ENCODE peak calls at places on chromosomes 7 and 10, in four cellular contexts. One of them, this sample, is unnamed.

GRCh38 chr10:70558871-70559810 is 43.4 kb downstream of the PRF1 start:
- DNase-seq in astrocyte of the cerebellum: no peak
- DNase-seq in Peyer's patch: peak
- DNase-seq in A549: peak
- DNase-seq in this sample: no peak

GRCh38 chr7:30927559-30927958 is 15.9 kb downstream of the AQP1 start:
- DNase-seq in Peyer's patch: no peak
- DNase-seq in A549: no peak
- DNase-seq in astrocyte of the cerebellum: no peak
- DNase-seq in this sample: no peak

GRCh38 chr10:12981570-12981969 is 19.9 kb downstream of the CCDC3 start:
- DNase-seq in astrocyte of the cerebellum: no peak
- DNase-seq in A549: no peak
- DNase-seq in Peyer's patch: no peak
- DNase-seq in this sample: peak

GRCh38 chr7:50660040-50660829 is 95.0 kb upstream of the DDC start:
- DNase-seq in astrocyte of the cerebellum: no peak
- DNase-seq in Peyer's patch: peak
- DNase-seq in A549: no peak
- DNase-seq in this sample: no peak

GRCh38 chr10:95097805-95098204 is 28.5 kb upstream of the CYP2C8 start:
- DNase-seq in astrocyte of the cerebellum: no peak
- DNase-seq in Peyer's patch: no peak
- DNase-seq in A549: no peak
- DNase-seq in this sample: no peak

GRCh38 chr7:123057926-123058325 is 62.4 kb upstream of the TAS2R16 start:
- DNase-seq in astrocyte of the cerebellum: no peak
- DNase-seq in A549: no peak
- DNase-seq in Peyer's patch: no peak
- DNase-seq in this sample: no peak

GRCh38 chr10:133445751-133446708 is 7.7 kb upstream of the SCART1 start:
- DNase-seq in astrocyte of the cerebellum: no peak
- DNase-seq in Peyer's patch: no peak
- DNase-seq in A549: no peak
- DNase-seq in this sample: no peak

GRCh38 chr10:47322300-47323061 is at the start of gene GDF2:
- DNase-seq in A549: no peak
- DNase-seq in Peyer's patch: no peak
- DNase-seq in astrocyte of the cerebellum: no peak
- DNase-seq in this sample: no peak

GRCh38 chr7:80588591-80588990 is 49.9 kb upstream of the CD36 start:
- DNase-seq in Peyer's patch: no peak
- DNase-seq in astrocyte of the cerebellum: no peak
- DNase-seq in A549: no peak
- DNase-seq in this sample: no peak

GRCh38 chr7:101971457-101971856 is 154.0 kb downstream of the CUX1 start:
- DNase-seq in astrocyte of the cerebellum: no peak
- DNase-seq in Peyer's patch: no peak
- DNase-seq in A549: no peak
- DNase-seq in this sample: no peak

GRCh38 chr10:26730548-26730947 is 33.0 kb downstream of the PDSS1 start:
- DNase-seq in A549: no peak
- DNase-seq in Peyer's patch: no peak
- DNase-seq in astrocyte of the cerebellum: no peak
- DNase-seq in this sample: no peak

GRCh38 chr7:116399808-116400207 is 99.7 kb upstream of the CAV2 start:
- DNase-seq in A549: no peak
- DNase-seq in astrocyte of the cerebellum: peak
- DNase-seq in Peyer's patch: no peak
- DNase-seq in this sample: peak

DNA sequence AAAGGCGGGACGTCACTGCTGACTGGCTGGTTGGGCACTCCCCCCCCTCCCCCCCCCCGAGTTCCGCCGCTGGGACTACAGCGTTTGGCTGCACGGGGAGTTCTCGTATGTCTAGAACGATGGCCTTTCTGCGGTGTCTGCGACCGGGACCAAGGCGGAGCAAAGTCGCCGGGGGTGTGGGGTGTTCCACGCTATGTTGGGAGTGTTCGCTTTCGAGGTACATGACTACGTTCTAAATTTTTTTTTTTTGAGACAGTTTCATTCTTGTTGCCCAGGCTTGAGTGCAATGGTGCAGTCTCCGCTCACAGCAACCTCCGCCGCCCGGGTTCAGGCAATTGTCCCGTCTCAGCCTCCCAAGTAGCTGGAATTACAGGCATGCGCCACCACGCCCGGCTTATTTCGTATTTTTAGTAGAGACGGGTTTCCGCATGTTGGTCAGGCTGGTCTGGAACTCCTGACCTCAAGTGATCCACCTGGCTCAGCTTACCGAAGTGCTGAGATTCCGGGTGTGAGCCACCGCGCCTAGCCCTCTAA is 573 bp upstream of the IDI1 start:
- DNase-seq in astrocyte of the cerebellum: no peak
- DNase-seq in Peyer's patch: no peak
- DNase-seq in A549: no peak
- DNase-seq in this sample: no peak
- H3K4me3 ChIP-seq in astrocyte of the cerebellum: peak
- H3K4me3 ChIP-seq in Peyer's patch: peak
- H3K4me3 ChIP-seq in A549: peak
- H3K4me3 ChIP-seq in this sample: peak

DNA sequence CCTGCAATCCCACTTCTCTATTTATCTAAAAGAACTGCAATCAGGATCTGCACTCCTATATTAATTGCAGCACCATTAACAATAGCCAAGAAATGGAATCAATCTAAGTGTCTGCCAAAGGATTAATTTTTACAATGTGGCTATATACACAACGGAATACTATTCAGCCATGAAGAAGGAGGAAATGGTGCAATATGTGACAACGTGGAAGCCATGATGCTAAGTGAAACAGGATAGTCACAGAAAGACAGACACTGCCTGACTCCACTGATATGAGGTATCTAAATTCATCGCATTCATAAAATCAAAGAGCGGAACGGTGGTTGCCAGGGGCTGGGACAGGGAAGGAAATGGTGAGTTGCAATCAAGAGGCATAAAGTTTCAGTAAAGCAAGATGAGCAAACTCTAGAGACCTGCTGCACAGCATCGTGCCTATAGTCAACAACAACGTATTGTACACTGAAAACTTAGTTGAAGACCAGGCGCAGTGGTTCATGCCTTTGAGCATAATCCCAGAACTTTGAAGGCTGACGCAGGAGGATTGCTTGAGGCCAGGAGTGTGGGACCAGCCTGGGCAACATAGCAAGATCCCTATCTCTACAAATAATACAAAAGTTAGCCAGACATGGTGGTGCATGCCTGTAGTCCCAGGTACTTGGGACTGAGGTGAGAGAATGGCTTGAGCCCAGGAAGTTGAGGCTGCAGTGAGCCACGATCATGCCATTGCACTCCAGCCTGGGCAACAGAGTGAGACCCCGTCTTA is 76.3 kb downstream of the FGFR2 start:
- DNase-seq in A549: no peak
- DNase-seq in Peyer's patch: no peak
- DNase-seq in astrocyte of the cerebellum: no peak
- DNase-seq in this sample: no peak
- TF ChIP-seq CTCF in A549: no peak
- TF ChIP-seq CTCF in Peyer's patch: no peak
- TF ChIP-seq CTCF in astrocyte of the cerebellum: no peak
- TF ChIP-seq CTCF in this sample: no peak

DNA sequence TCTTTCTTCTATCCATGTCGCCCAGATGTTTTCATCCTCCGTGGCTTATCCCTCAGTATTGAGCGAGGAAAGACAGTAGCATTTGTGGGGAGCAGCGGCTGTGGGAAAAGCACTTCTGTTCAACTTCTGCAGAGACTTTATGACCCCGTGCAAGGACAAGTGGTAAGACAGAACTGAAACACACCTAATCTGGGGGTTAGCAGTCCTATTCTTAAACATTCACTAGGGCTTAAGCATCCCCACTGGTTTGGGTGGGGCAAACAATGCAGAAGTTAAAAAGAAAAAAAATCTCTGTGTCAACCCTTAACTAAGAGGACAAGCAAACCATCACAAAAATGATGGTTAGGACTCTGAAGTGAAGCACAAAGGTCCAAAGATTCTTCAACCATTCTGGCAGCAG is 43.8 kb downstream of the SP8 start:
- DNase-seq in A549: no peak
- DNase-seq in Peyer's patch: no peak
- DNase-seq in astrocyte of the cerebellum: no peak
- DNase-seq in this sample: no peak
- H3K4me3 ChIP-seq in A549: no peak
- H3K4me3 ChIP-seq in Peyer's patch: no peak
- H3K4me3 ChIP-seq in astrocyte of the cerebellum: no peak
- H3K4me3 ChIP-seq in this sample: no peak

GRCh38 chr10:119355930-119356329 is 148.6 kb downstream of the GRK5 start:
- DNase-seq in A549: no peak
- DNase-seq in astrocyte of the cerebellum: no peak
- DNase-seq in Peyer's patch: no peak
- DNase-seq in this sample: no peak
- TF ChIP-seq CTCF in A549: peak
- TF ChIP-seq CTCF in astrocyte of the cerebellum: peak
- TF ChIP-seq CTCF in Peyer's patch: peak
- TF ChIP-seq CTCF in this sample: peak

DNA sequence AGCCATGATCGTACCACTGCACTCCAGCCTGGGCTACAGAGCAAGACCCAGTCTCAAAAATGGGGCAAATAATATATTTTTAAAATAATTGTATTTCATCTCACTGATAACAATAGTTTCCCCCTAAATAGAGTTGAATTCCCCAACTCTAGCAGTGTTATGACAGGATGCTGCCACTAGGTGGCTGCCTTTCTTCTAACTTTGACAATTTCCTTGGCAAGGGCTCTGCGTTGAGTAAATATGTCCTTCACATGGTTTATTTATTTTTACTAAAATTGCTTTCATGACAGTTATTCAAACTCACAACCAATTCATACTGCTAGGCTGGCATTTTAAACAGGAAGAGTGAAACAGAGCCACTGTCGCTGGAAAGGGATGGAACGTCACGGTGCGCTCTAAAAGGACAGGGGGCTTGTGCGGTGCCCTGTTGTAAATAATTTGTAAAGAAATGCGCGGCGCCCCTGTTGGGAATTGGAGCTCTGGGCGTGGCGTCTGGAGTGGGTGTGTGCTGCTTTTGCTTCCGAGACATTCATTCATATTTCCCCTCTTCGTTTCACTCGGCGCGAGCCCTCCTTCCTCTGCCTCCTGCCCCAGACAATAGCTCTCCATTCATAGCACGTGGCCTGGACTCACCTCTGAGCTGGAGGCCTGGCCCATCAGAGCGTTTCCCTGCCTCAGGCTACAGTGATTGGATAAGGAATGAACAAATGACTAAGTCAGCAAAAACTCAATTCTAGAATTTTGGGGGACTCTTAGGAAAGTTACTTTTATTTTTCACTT is 20.5 kb upstream of the PITRM1 start:
- DNase-seq in A549: peak
- DNase-seq in Peyer's patch: peak
- DNase-seq in astrocyte of the cerebellum: peak
- DNase-seq in this sample: no peak
- H3K4me3 ChIP-seq in A549: peak
- H3K4me3 ChIP-seq in Peyer's patch: no peak
- H3K4me3 ChIP-seq in astrocyte of the cerebellum: no peak
- H3K4me3 ChIP-seq in this sample: no peak

DNA sequence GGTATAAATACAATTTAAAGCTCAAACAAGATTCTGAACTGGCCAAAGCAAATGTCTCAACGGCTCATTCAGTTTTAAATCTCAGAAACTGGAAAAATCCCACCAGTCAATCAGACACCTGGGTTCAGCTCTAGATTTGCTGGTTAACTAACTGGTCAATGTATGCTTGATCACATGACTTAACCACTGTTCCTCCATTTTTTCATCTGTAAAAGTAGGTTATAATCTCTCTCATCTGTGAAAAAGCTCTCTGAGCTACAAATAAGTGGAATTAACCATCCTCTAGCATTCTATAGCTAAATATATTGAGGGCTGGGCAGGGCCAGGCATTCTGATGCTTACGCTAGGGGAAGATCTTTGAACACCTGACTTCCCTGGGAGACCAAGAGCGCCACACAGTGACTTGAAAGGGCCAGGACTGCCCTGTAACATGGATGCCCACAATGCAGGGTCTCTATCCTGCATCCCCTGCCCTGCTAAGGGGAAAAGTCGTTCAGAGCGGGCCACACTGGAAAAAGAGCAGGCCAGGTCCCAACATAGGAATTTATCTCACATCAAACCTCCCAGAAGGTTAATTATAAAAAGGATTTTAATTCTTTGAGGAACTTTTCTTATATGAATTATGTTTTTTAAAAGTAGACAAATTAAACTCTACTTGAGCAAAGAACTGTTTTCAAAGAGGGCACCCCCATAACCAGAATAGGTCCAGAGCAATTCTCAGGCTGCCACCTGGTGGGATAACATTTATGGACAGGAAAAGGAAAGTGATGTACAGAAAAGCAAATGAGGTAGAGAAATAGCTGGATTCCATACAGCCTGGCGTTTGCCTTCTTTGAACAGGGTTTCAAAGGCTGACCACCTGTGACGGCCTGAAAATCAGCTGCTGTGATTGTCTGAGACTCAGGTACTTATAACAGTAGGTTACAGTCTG is 1.8 kb downstream of the RP9 start:
- DNase-seq in Peyer's patch: peak
- DNase-seq in A549: peak
- DNase-seq in astrocyte of the cerebellum: peak
- DNase-seq in this sample: no peak
- TF ChIP-seq CTCF in Peyer's patch: no peak
- TF ChIP-seq CTCF in A549: peak
- TF ChIP-seq CTCF in astrocyte of the cerebellum: peak
- TF ChIP-seq CTCF in this sample: peak

GRCh38 chr7:39735903-39736302 is 112.5 kb downstream of the RALA start:
- DNase-seq in astrocyte of the cerebellum: no peak
- DNase-seq in Peyer's patch: no peak
- DNase-seq in A549: no peak
- DNase-seq in this sample: no peak
- H3K4me3 ChIP-seq in astrocyte of the cerebellum: no peak
- H3K4me3 ChIP-seq in Peyer's patch: no peak
- H3K4me3 ChIP-seq in A549: no peak
- H3K4me3 ChIP-seq in this sample: no peak

This sample was measured in HFF-Myc.